ENCODE peak calls at places on chromosomes 12 and 14, in seven cellular contexts. S, B, E, H, D, C and L are unnamed samples.

GRCh38 chr12:102539651-102540553 is 59.5 kb upstream of the IGF1 start:
- DNase-seq in S (peak; percentile 56), B (no peak), E (peak; percentile 80), H (no peak), D (no peak), C (no peak), L (peak; percentile 41)

GRCh38 chr12:94023879-94024278 is 124.5 kb upstream of the PLXNC1 start:
- DNase-seq in S (no peak), B (no peak), E (no peak), H (no peak), D (no peak), C (no peak), L (no peak)

GRCh38 chr14:90871605-90872233 is 55.5 kb upstream of the TTC7B start:
- DNase-seq in S (peak; percentile 50), B (no peak), E (no peak), H (no peak), D (peak; percentile 84), C (no peak), L (no peak)

GRCh38 chr12:57888407-57889157 is 42.1 kb upstream of the CTDSP2 start:
- DNase-seq in S (no peak), B (peak; percentile 67), E (no peak), H (peak; percentile 34), D (peak; percentile 98), C (no peak), L (no peak)

GRCh38 chr14:20477211-20477876 is 8.1 kb downstream of the PNP start:
- DNase-seq in S (no peak), B (no peak), E (no peak), H (no peak), D (peak; percentile 44), C (peak; percentile 44), L (no peak)

GRCh38 chr12:95802482-95803264 is 12.1 kb upstream of the NTN4 start:
- DNase-seq in S (peak; percentile 41), B (no peak), E (peak; percentile 60), H (no peak), D (peak; percentile 88), C (peak; percentile 56), L (peak; percentile 24)

GRCh38 chr14:96568646-96569045 is 66.5 kb downstream of the PAPOLA start:
- DNase-seq in S (no peak), B (no peak), E (no peak), H (no peak), D (no peak), C (no peak), L (no peak)

GRCh38 chr12:68804654-68805591 is 3.1 kb upstream of the MDM2 start:
- DNase-seq in S (no peak), B (peak; percentile 26), E (no peak), H (peak; percentile 52), D (no peak), C (peak; percentile 66), L (no peak)

GRCh38 chr12:4292266-4293063 is 18.9 kb downstream of the CCND2 start:
- DNase-seq in S (no peak), B (no peak), E (no peak), H (peak; percentile 4), D (no peak), C (no peak), L (no peak)

GRCh38 chr12:101793401-101793800 is 37.4 kb downstream of the GNPTAB start:
- DNase-seq in S (no peak), B (no peak), E (peak; percentile 31), H (no peak), D (peak; percentile 53), C (no peak), L (no peak)

GRCh38 chr14:44700694-44701093 is 193.6 kb upstream of the FSCB start:
- DNase-seq in S (no peak), B (no peak), E (no peak), H (no peak), D (no peak), C (no peak), L (no peak)

GRCh38 chr12:45168976-45169375 is 46.9 kb upstream of the ANO6 start:
- DNase-seq in S (no peak), B (no peak), E (no peak), H (no peak), D (no peak), C (no peak), L (no peak)

GRCh38 chr14:67186369-67186768 is 2.9 kb upstream of the GARIN2 start:
- DNase-seq in S (no peak), B (no peak), E (no peak), H (no peak), D (no peak), C (no peak), L (no peak)

GRCh38 chr12:26857465-26858176 is 24.6 kb upstream of the ITPR2 start:
- DNase-seq in S (no peak), B (no peak), E (no peak), H (no peak), D (no peak), C (peak; percentile 69), L (no peak)

GRCh38 chr12:54959291-54960018 is 25.1 kb downstream of the TESPA1 start:
- DNase-seq in S (no peak), B (no peak), E (no peak), H (no peak), D (no peak), C (no peak), L (no peak)

GRCh38 chr14:91413547-91414474 is 3.8 kb downstream of the CCDC88C start:
- DNase-seq in S (no peak), B (no peak), E (no peak), H (peak; percentile 92), D (no peak), C (peak; percentile 95), L (no peak)

GRCh38 chr14:21241218-21241819 is 27.9 kb downstream of the HNRNPC start:
- DNase-seq in S (no peak), B (no peak), E (no peak), H (no peak), D (no peak), C (no peak), L (no peak)

GRCh38 chr12:56046027-56046780 is 4.5 kb downstream of the RPS26 start:
- DNase-seq in S (no peak), B (no peak), E (no peak), H (no peak), D (peak; percentile 1), C (no peak), L (no peak)

GRCh38 chr12:12724421-12725085 is 7.4 kb downstream of the CDKN1B start:
- DNase-seq in S (no peak), B (no peak), E (no peak), H (no peak), D (no peak), C (no peak), L (no peak)

GRCh38 chr12:106247731-106248176 is at the start of gene CKAP4:
- DNase-seq in S (no peak), B (peak; percentile 74), E (no peak), H (peak; percentile 65), D (peak; percentile 37), C (peak; percentile 83), L (peak; percentile 75)

GRCh38 chr12:1836241-1836803 is 16.0 kb downstream of the LRTM2 start:
- DNase-seq in S (no peak), B (no peak), E (no peak), H (no peak), D (no peak), C (no peak), L (no peak)

GRCh38 chr12:86264451-86265328 is 8.5 kb upstream of the MGAT4C start:
- DNase-seq in S (no peak), B (no peak), E (no peak), H (peak; percentile 80), D (peak; percentile 58), C (peak; percentile 82), L (no peak)

GRCh38 chr12:101564912-101565311 is 29.9 kb upstream of the MYBPC1 start:
- DNase-seq in S (no peak), B (no peak), E (no peak), H (peak; percentile 17), D (no peak), C (no peak), L (no peak)

GRCh38 chr12:2691001-2691339 is 103.8 kb upstream of the FKBP4 start:
- DNase-seq in S (no peak), B (no peak), E (no peak), H (peak; percentile 72), D (no peak), C (no peak), L (no peak)

GRCh38 chr12:53751336-53752191 is at the start of gene CISTR:
- DNase-seq in S (no peak), B (no peak), E (no peak), H (peak; percentile 45), D (no peak), C (peak; percentile 32), L (no peak)

GRCh38 chr12:111867531-111867930 is 25.5 kb downstream of the MAPKAPK5 start:
- DNase-seq in S (no peak), B (no peak), E (no peak), H (no peak), D (no peak), C (no peak), L (no peak)

GRCh38 chr14:21231020-21231652 is 38.1 kb downstream of the HNRNPC start:
- DNase-seq in S (no peak), B (no peak), E (no peak), H (no peak), D (no peak), C (no peak), L (no peak)

GRCh38 chr12:42792265-42792664 is 202.7 kb upstream of the PRICKLE1 start:
- DNase-seq in S (no peak), B (no peak), E (no peak), H (no peak), D (no peak), C (no peak), L (no peak)
- TF ChIP-seq CTCF in S (peak; percentile 7), B (no peak), E (no peak), H (no peak), D (no peak), C (no peak), L (no peak)

GRCh38 chr14:71221119-71221518 is 313.9 kb downstream of the PCNX1 start:
- DNase-seq in S (no peak), B (no peak), E (no peak), H (no peak), D (no peak), C (no peak), L (no peak)
- TF ChIP-seq CTCF in S (peak; percentile 31), B (no peak), E (no peak), H (no peak), D (no peak), C (no peak), L (no peak)

GRCh38 chr12:29004066-29004935 is 144.8 kb upstream of the FAR2 start:
- DNase-seq in S (no peak), B (no peak), E (no peak), H (no peak), D (no peak), C (no peak), L (no peak)

GRCh38 chr12:28993720-28994119 is 155.4 kb upstream of the FAR2 start:
- DNase-seq in S (no peak), B (no peak), E (no peak), H (no peak), D (no peak), C (no peak), L (no peak)

GRCh38 chr12:28996688-28997087 is 152.4 kb upstream of the FAR2 start:
- DNase-seq in S (no peak), B (no peak), E (no peak), H (no peak), D (no peak), C (no peak), L (no peak)

GRCh38 chr12:28998662-28999120 is 150.4 kb upstream of the FAR2 start:
- DNase-seq in S (peak; percentile 7), B (peak; percentile 28), E (peak; percentile 3), H (no peak), D (peak; percentile 56), C (no peak), L (peak; percentile 31)
- TF ChIP-seq CTCF in S (peak; percentile 55), B (no peak), E (peak; percentile 50), H (peak; percentile 35), D (peak; percentile 51), C (peak; percentile 15), L (peak; percentile 62)

GRCh38 chr12:132955933-132956725 is at the start of gene ZNF605:
- DNase-seq in S (peak; percentile 61), B (peak; percentile 85), E (peak; percentile 31), H (peak; percentile 93), D (peak; percentile 83), C (peak; percentile 85), L (peak; percentile 71)
- TF ChIP-seq CTCF in S (no peak), B (no peak), E (no peak), H (no peak), D (no peak), C (no peak), L (no peak)